ENCODE peak calls at places on chromosomes 5 and 9, in eight cellular contexts. One of them, this sample, is unnamed. For H3K4me1, the result is how much of the 10 kb centered on the place peaks cover.

GRCh38 chr5:43313854-43314457 is 744 bp upstream of the HMGCS1 start:
- DNase-seq in stomach: no peak
- DNase-seq in ovary: peak
- DNase-seq in sigmoid colon: no peak
- DNase-seq in left ventricle myocardium inferior: no peak
- DNase-seq in SK-N-SH: no peak
- DNase-seq in H1: no peak
- DNase-seq in transverse colon: no peak
- DNase-seq in this sample: no peak

GRCh38 chr5:179530069-179530998 is 20.0 kb upstream of the RUFY1 start:
- DNase-seq in stomach: peak
- DNase-seq in ovary: peak
- DNase-seq in sigmoid colon: peak
- DNase-seq in left ventricle myocardium inferior: peak
- DNase-seq in SK-N-SH: no peak
- DNase-seq in H1: no peak
- DNase-seq in transverse colon: peak
- DNase-seq in this sample: no peak

GRCh38 chr5:147303976-147304375 is 69.2 kb downstream of the STK32A start:
- DNase-seq in stomach: no peak
- DNase-seq in ovary: no peak
- DNase-seq in sigmoid colon: no peak
- DNase-seq in left ventricle myocardium inferior: no peak
- DNase-seq in SK-N-SH: no peak
- DNase-seq in H1: no peak
- DNase-seq in transverse colon: no peak
- DNase-seq in this sample: peak

GRCh38 chr9:94603259-94603776 is 9.7 kb upstream of the FBP2 start:
- DNase-seq in stomach: peak
- DNase-seq in ovary: peak
- DNase-seq in sigmoid colon: peak
- DNase-seq in left ventricle myocardium inferior: peak
- DNase-seq in SK-N-SH: peak
- DNase-seq in H1: peak
- DNase-seq in transverse colon: peak
- DNase-seq in this sample: peak

GRCh38 chr9:104269374-104269773 is 175.3 kb downstream of the SMC2 start:
- DNase-seq in stomach: no peak
- DNase-seq in ovary: no peak
- DNase-seq in sigmoid colon: no peak
- DNase-seq in left ventricle myocardium inferior: no peak
- DNase-seq in SK-N-SH: no peak
- DNase-seq in H1: no peak
- DNase-seq in transverse colon: no peak
- DNase-seq in this sample: peak

GRCh38 chr9:38294130-38294529 is 98.4 kb upstream of the ALDH1B1 start:
- DNase-seq in stomach: no peak
- DNase-seq in ovary: no peak
- DNase-seq in sigmoid colon: no peak
- DNase-seq in left ventricle myocardium inferior: no peak
- DNase-seq in SK-N-SH: no peak
- DNase-seq in H1: no peak
- DNase-seq in transverse colon: no peak
- DNase-seq in this sample: no peak

GRCh38 chr5:76527685-76528161 is 95.5 kb downstream of the F2RL2 start:
- DNase-seq in stomach: no peak
- DNase-seq in ovary: no peak
- DNase-seq in sigmoid colon: no peak
- DNase-seq in left ventricle myocardium inferior: no peak
- DNase-seq in SK-N-SH: no peak
- DNase-seq in H1: no peak
- DNase-seq in transverse colon: no peak
- DNase-seq in this sample: peak

GRCh38 chr9:34124923-34125322 is 1.6 kb downstream of the DCAF12 start:
- DNase-seq in stomach: no peak
- DNase-seq in ovary: no peak
- DNase-seq in sigmoid colon: no peak
- DNase-seq in left ventricle myocardium inferior: no peak
- DNase-seq in SK-N-SH: no peak
- DNase-seq in H1: no peak
- DNase-seq in transverse colon: no peak
- DNase-seq in this sample: peak

GRCh38 chr5:145495741-145496140 is 339.4 kb downstream of the PRELID2 start:
- DNase-seq in stomach: peak
- DNase-seq in ovary: no peak
- DNase-seq in sigmoid colon: no peak
- DNase-seq in left ventricle myocardium inferior: no peak
- DNase-seq in SK-N-SH: no peak
- DNase-seq in H1: no peak
- DNase-seq in transverse colon: no peak
- DNase-seq in this sample: peak

GRCh38 chr5:61139931-61140330 is 22.3 kb downstream of the SMIM15 start:
- DNase-seq in stomach: no peak
- DNase-seq in ovary: no peak
- DNase-seq in sigmoid colon: no peak
- DNase-seq in left ventricle myocardium inferior: no peak
- DNase-seq in SK-N-SH: no peak
- DNase-seq in H1: no peak
- DNase-seq in transverse colon: no peak
- DNase-seq in this sample: no peak

GRCh38 chr5:141695627-141696180 is 13.7 kb upstream of the ARAP3 start:
- DNase-seq in stomach: peak
- DNase-seq in ovary: no peak
- DNase-seq in sigmoid colon: no peak
- DNase-seq in left ventricle myocardium inferior: peak
- DNase-seq in SK-N-SH: peak
- DNase-seq in H1: no peak
- DNase-seq in transverse colon: peak
- DNase-seq in this sample: no peak

GRCh38 chr5:39452846-39453245 is 28.1 kb upstream of the DAB2 start:
- DNase-seq in stomach: no peak
- DNase-seq in ovary: no peak
- DNase-seq in sigmoid colon: no peak
- DNase-seq in left ventricle myocardium inferior: no peak
- DNase-seq in SK-N-SH: no peak
- DNase-seq in H1: no peak
- DNase-seq in transverse colon: no peak
- DNase-seq in this sample: no peak

GRCh38 chr5:1105350-1106265 is 6.3 kb downstream of the SLC12A7 start:
- DNase-seq in stomach: peak
- DNase-seq in ovary: no peak
- DNase-seq in sigmoid colon: no peak
- DNase-seq in left ventricle myocardium inferior: no peak
- DNase-seq in SK-N-SH: no peak
- DNase-seq in H1: no peak
- DNase-seq in transverse colon: peak
- DNase-seq in this sample: no peak

GRCh38 chr9:95499847-95500246 is 16.9 kb downstream of the PTCH1 start:
- DNase-seq in stomach: peak
- DNase-seq in ovary: no peak
- DNase-seq in sigmoid colon: no peak
- DNase-seq in left ventricle myocardium inferior: no peak
- DNase-seq in SK-N-SH: peak
- DNase-seq in H1: no peak
- DNase-seq in transverse colon: no peak
- DNase-seq in this sample: no peak

GRCh38 chr5:77960863-77961396 is 184.8 kb upstream of the TBCA start:
- DNase-seq in stomach: no peak
- DNase-seq in ovary: no peak
- DNase-seq in sigmoid colon: no peak
- DNase-seq in left ventricle myocardium inferior: no peak
- DNase-seq in SK-N-SH: no peak
- DNase-seq in H1: no peak
- DNase-seq in transverse colon: no peak
- DNase-seq in this sample: no peak

GRCh38 chr5:38556115-38556598 is 289 bp downstream of the LIFR start:
- DNase-seq in stomach: no peak
- DNase-seq in ovary: no peak
- DNase-seq in sigmoid colon: no peak
- DNase-seq in left ventricle myocardium inferior: peak
- DNase-seq in SK-N-SH: no peak
- DNase-seq in H1: no peak
- DNase-seq in transverse colon: no peak
- DNase-seq in this sample: no peak

DNA sequence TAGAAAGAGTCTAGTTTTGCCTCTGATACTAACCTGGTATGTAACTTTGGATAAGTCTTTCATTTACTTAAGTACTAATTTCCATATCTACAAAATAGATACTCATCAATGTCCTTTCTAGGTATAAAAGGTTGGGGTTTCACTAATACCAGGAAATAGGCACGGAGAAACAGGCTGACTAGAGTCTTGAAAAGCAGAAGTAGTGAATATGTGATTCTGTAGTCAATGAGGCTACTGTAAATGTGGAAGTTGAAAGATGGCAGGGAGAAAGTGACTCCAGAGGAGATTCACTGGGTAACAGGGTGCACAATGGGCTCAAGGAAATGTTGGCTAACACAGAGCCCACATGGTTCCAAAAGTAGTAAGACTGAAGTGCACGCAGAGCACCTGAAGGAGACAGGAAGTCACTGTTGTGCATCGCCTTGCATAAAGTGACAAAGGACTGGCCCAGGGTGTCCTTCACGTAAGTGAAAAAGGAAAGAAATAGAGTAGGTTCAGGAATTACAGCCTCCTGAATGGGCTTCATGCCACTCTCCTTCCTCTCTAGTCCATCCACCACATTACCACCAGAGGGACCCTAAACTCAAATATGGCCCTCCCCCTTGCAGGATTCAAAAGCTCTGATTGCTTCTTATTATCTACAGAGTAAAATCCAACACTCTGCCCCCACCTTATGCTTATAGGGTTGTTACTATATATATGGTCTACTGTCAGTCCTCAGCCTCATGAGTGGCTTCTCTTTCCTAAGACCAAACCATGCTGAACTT is 288.0 kb upstream of the SMARCA2 start:
- DNase-seq in stomach: no peak
- DNase-seq in ovary: no peak
- DNase-seq in sigmoid colon: no peak
- DNase-seq in left ventricle myocardium inferior: no peak
- DNase-seq in SK-N-SH: peak
- DNase-seq in H1: no peak
- DNase-seq in transverse colon: no peak
- DNase-seq in this sample: no peak
- TF ChIP-seq CTCF in stomach: no peak
- TF ChIP-seq CTCF in ovary: no peak
- TF ChIP-seq CTCF in sigmoid colon: no peak
- TF ChIP-seq CTCF in left ventricle myocardium inferior: no peak
- TF ChIP-seq CTCF in SK-N-SH: no peak
- TF ChIP-seq CTCF in H1: peak
- TF ChIP-seq CTCF in transverse colon: no peak
- TF ChIP-seq CTCF in this sample: peak

GRCh38 chr9:20754556-20754955 is 70.5 kb downstream of the FOCAD start:
- DNase-seq in stomach: no peak
- DNase-seq in ovary: no peak
- DNase-seq in sigmoid colon: no peak
- DNase-seq in left ventricle myocardium inferior: no peak
- DNase-seq in SK-N-SH: no peak
- DNase-seq in H1: no peak
- DNase-seq in transverse colon: no peak
- DNase-seq in this sample: no peak
- H3K4me1 ChIP-seq in stomach: under half
- H3K4me1 ChIP-seq in ovary: under half
- H3K4me1 ChIP-seq in sigmoid colon: under half
- H3K4me1 ChIP-seq in left ventricle myocardium inferior: under half
- H3K4me1 ChIP-seq in SK-N-SH: under half
- H3K4me1 ChIP-seq in H1: under half
- H3K4me1 ChIP-seq in transverse colon: under half
- H3K4me1 ChIP-seq in this sample: under half

GRCh38 chr5:131001507-131001906 is 163.5 kb downstream of the HINT1 start:
- DNase-seq in stomach: no peak
- DNase-seq in ovary: no peak
- DNase-seq in sigmoid colon: no peak
- DNase-seq in left ventricle myocardium inferior: no peak
- DNase-seq in SK-N-SH: no peak
- DNase-seq in H1: no peak
- DNase-seq in transverse colon: no peak
- DNase-seq in this sample: no peak

GRCh38 chr5:131000289-131000688 is 164.8 kb downstream of the HINT1 start:
- DNase-seq in stomach: no peak
- DNase-seq in ovary: no peak
- DNase-seq in sigmoid colon: no peak
- DNase-seq in left ventricle myocardium inferior: no peak
- DNase-seq in SK-N-SH: no peak
- DNase-seq in H1: no peak
- DNase-seq in transverse colon: no peak
- DNase-seq in this sample: no peak

GRCh38 chr5:131008329-131008728 is 156.7 kb downstream of the HINT1 start:
- DNase-seq in stomach: no peak
- DNase-seq in ovary: no peak
- DNase-seq in sigmoid colon: no peak
- DNase-seq in left ventricle myocardium inferior: no peak
- DNase-seq in SK-N-SH: no peak
- DNase-seq in H1: no peak
- DNase-seq in transverse colon: no peak
- DNase-seq in this sample: no peak

GRCh38 chr5:131005963-131006684 is 158.9 kb downstream of the HINT1 start:
- DNase-seq in stomach: no peak
- DNase-seq in ovary: no peak
- DNase-seq in sigmoid colon: no peak
- DNase-seq in left ventricle myocardium inferior: no peak
- DNase-seq in SK-N-SH: no peak
- DNase-seq in H1: no peak
- DNase-seq in transverse colon: no peak
- DNase-seq in this sample: no peak
- TF ChIP-seq CTCF in stomach: no peak
- TF ChIP-seq CTCF in ovary: no peak
- TF ChIP-seq CTCF in sigmoid colon: no peak
- TF ChIP-seq CTCF in left ventricle myocardium inferior: no peak
- TF ChIP-seq CTCF in SK-N-SH: peak
- TF ChIP-seq CTCF in H1: peak
- TF ChIP-seq CTCF in transverse colon: no peak
- TF ChIP-seq CTCF in this sample: peak

DNA sequence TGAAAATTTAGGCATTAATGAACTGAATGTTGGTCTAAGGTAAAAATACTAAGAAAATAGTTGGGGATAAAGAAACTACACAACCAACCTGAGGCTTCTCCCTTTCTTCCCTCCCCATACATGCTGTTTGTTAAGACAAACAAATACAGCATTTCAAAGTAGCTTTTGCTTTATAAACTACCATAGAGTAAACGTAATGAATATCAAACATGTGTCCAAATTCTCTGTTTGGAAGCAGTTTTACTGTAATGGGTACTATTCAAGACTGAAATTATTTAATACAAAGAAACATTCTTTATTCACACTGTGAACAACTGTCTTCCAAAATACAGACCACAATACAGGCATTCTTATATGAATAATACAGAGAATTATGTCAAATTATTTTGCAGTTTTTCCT is 52.0 kb downstream of the SLC44A1 start:
- DNase-seq in stomach: no peak
- DNase-seq in ovary: no peak
- DNase-seq in sigmoid colon: no peak
- DNase-seq in left ventricle myocardium inferior: no peak
- DNase-seq in SK-N-SH: no peak
- DNase-seq in H1: no peak
- DNase-seq in transverse colon: no peak
- DNase-seq in this sample: no peak
- H3K4me1 ChIP-seq in stomach: under half
- H3K4me1 ChIP-seq in ovary: under half
- H3K4me1 ChIP-seq in sigmoid colon: under half
- H3K4me1 ChIP-seq in left ventricle myocardium inferior: half or more
- H3K4me1 ChIP-seq in SK-N-SH: under half
- H3K4me1 ChIP-seq in H1: under half
- H3K4me1 ChIP-seq in transverse colon: under half
- H3K4me1 ChIP-seq in this sample: under half